ENCODE peak calls at places on chromosomes 6 and 20, in eight cellular contexts. G, U, L, E, J, A, X and W are unnamed samples.

GRCh38 chr6:2360716-2361115 is 115.3 kb upstream of the GMDS start:
- DNase-seq in G (no peak), U (no peak), L (no peak), E (no peak), J (no peak), A (no peak), X (no peak), W (no peak)

GRCh38 chr6:978937-979685 is 286.2 kb upstream of the EXOC2 start:
- DNase-seq in G (no peak), U (no peak), L (no peak), E (no peak), J (no peak), A (no peak), X (no peak), W (no peak)

GRCh38 chr6:15280961-15281360 is 35.1 kb downstream of the JARID2 start:
- DNase-seq in G (no peak), U (no peak), L (no peak), E (no peak), J (no peak), A (no peak), X (no peak), W (no peak)

GRCh38 chr20:32945710-32946221 is 58.5 kb downstream of the SUN5 start:
- DNase-seq in G (no peak), U (no peak), L (peak; percentile 37), E (peak; percentile 35), J (no peak), A (no peak), X (no peak), W (peak; percentile 44)

GRCh38 chr6:131398176-131398575 is 174.8 kb upstream of the ARG1 start:
- DNase-seq in G (no peak), U (no peak), L (no peak), E (no peak), J (no peak), A (no peak), X (no peak), W (no peak)

GRCh38 chr20:44006126-44006525 is 91.5 kb downstream of the TOX2 start:
- DNase-seq in G (no peak), U (no peak), L (no peak), E (no peak), J (no peak), A (no peak), X (no peak), W (no peak)

GRCh38 chr6:20280288-20280621 is 68.0 kb upstream of the MBOAT1 start:
- DNase-seq in G (no peak), U (no peak), L (no peak), E (no peak), J (no peak), A (no peak), X (no peak), W (no peak)

GRCh38 chr6:13649393-13649792 is 34.3 kb downstream of the NOL7 start:
- DNase-seq in G (no peak), U (no peak), L (no peak), E (no peak), J (no peak), A (no peak), X (no peak), W (no peak)

GRCh38 chr6:112352607-112353006 is 5.5 kb downstream of the RFPL4B start:
- DNase-seq in G (no peak), U (no peak), L (no peak), E (no peak), J (no peak), A (no peak), X (no peak), W (no peak)

GRCh38 chr6:106746660-106747059 is 117.3 kb downstream of the QRSL1 start:
- DNase-seq in G (no peak), U (no peak), L (no peak), E (no peak), J (no peak), A (no peak), X (no peak), W (no peak)